ENCODE peak calls at places on chromosome 6, in four cellular contexts. M is NCI-H774, Q is T-helper 22 cell, D is pancreas. R is an unnamed sample.

GRCh38 chr6:119669228-119669627 is 319.7 kb upstream of the MAN1A1 start:
- DNase-seq in M (no peak), Q (no peak), D (no peak), R (no peak)

GRCh38 chr6:25968769-25969168 is 6.2 kb downstream of the TRIM38 start:
- DNase-seq in M (no peak), Q (no peak), D (no peak), R (no peak)

GRCh38 chr6:155245871-155246270 is 17.9 kb upstream of the CLDN20 start:
- DNase-seq in M (no peak), Q (no peak), D (no peak), R (no peak)

GRCh38 chr6:66526061-66526460 is 819.0 kb upstream of the EYS start:
- DNase-seq in M (no peak), Q (no peak), D (no peak), R (no peak)

GRCh38 chr6:46340246-46340645 is 151.0 kb downstream of the RCAN2 start:
- DNase-seq in M (no peak), Q (no peak), D (no peak), R (no peak)

GRCh38 chr6:155278319-155279049 is 14.7 kb downstream of the CLDN20 start:
- DNase-seq in M (no peak), Q (no peak), D (no peak), R (no peak)

GRCh38 chr6:80640176-80640575 is 533.7 kb downstream of the BCKDHB start:
- DNase-seq in M (no peak), Q (no peak), D (no peak), R (no peak)

GRCh38 chr6:84777888-84778287 is 13.5 kb upstream of the TBX18 start:
- DNase-seq in M (no peak), Q (no peak), D (no peak), R (no peak)

GRCh38 chr6:163415620-163416379 is 1.3 kb downstream of the QKI start:
- DNase-seq in M (no peak), Q (no peak), D (peak), R (peak)

GRCh38 chr6:17486680-17487079 is 93.3 kb downstream of the CAP2 start:
- DNase-seq in M (no peak), Q (no peak), D (no peak), R (no peak)

GRCh38 chr6:13711384-13711725 is 280 bp downstream of the RANBP9 start:
- DNase-seq in M (no peak), Q (peak), D (no peak), R (no peak)

GRCh38 chr6:43738877-43739641 is 31.0 kb upstream of the VEGFA start:
- DNase-seq in M (no peak), Q (no peak), D (no peak), R (peak)

GRCh38 chr6:91824346-91824745 is 1237.5 kb upstream of the MAP3K7 start:
- DNase-seq in M (no peak), Q (no peak), D (no peak), R (no peak)

GRCh38 chr6:41522780-41523548 is 23.2 kb upstream of the FOXP4 start:
- DNase-seq in M (no peak), Q (no peak), D (no peak), R (no peak)

GRCh38 chr6:132650413-132650812 is 8.6 kb downstream of the TAAR1 start:
- DNase-seq in M (no peak), Q (no peak), D (no peak), R (no peak)

GRCh38 chr6:73706971-73707370 is 11.0 kb downstream of the CD109 start:
- DNase-seq in M (no peak), Q (no peak), D (no peak), R (no peak)

GRCh38 chr6:123224077-123224476 is 228.0 kb downstream of the CLVS2 start:
- DNase-seq in M (no peak), Q (no peak), D (no peak), R (no peak)

GRCh38 chr6:109343518-109343917 is 38.7 kb downstream of the CD164 start:
- DNase-seq in M (no peak), Q (no peak), D (no peak), R (no peak)

GRCh38 chr6:92779758-92780157 is 639.6 kb downstream of the EPHA7 start:
- DNase-seq in M (peak), Q (no peak), D (no peak), R (no peak)

GRCh38 chr6:136103101-136103688 is 146.9 kb downstream of the MTFR2 start:
- DNase-seq in M (no peak), Q (no peak), D (no peak), R (no peak)